ENCODE peak calls at places on chromosomes 11 and 22, in six cellular contexts. U is HCT116, W is K562, T is H1, E is HepG2, K is GM12878. B is an unnamed sample. For H3K36me3, the result is how much of the 10 kb centered on the place peaks cover.

GRCh38 chr11:6746086-6746618 is 25.6 kb downstream of the OR2AG2 start:
- DNase-seq in U (no peak), W (no peak), T (no peak), K (peak), E (no peak), B (no peak)

GRCh38 chr11:118612378-118612777 is 5.0 kb downstream of the PHLDB1 start:
- DNase-seq in E (no peak), T (no peak), U (no peak), K (no peak), W (no peak), B (no peak)

GRCh38 chr11:2368178-2368850 is 8.8 kb upstream of the CD81 start:
- DNase-seq in W (no peak), U (no peak), K (no peak), T (no peak), E (no peak), B (no peak)

GRCh38 chr11:103798456-103798855 is 238.0 kb upstream of the DDI1 start:
- DNase-seq in K (no peak), U (no peak), W (no peak), T (no peak), E (no peak), B (no peak)

GRCh38 chr22:47626428-47627390 is 864.3 kb downstream of the TBC1D22A start:
- DNase-seq in K (no peak), E (peak), T (no peak), W (no peak), U (peak), B (no peak)

GRCh38 chr11:97502201-97502600 is 1112.4 kb downstream of the JRKL start:
- DNase-seq in W (no peak), E (no peak), T (no peak), U (no peak), K (no peak), B (no peak)

GRCh38 chr11:6545917-6546605 is 49.0 kb downstream of the DNHD1 start:
- DNase-seq in W (no peak), T (no peak), U (no peak), E (no peak), K (no peak), B (no peak)

GRCh38 chr22:45879552-45879949 is 97.4 kb downstream of the WNT7B start:
- DNase-seq in E (no peak), K (no peak), W (no peak), U (no peak), T (peak), B (no peak)

GRCh38 chr11:69636512-69636866 is 4.5 kb upstream of the CCND1 start:
- DNase-seq in T (peak), U (peak), K (no peak), W (no peak), E (no peak), B (peak)
- H3K36me3 ChIP-seq in T (under half), U (under half), K (under half), W (under half), E (under half), B (under half)

DNA sequence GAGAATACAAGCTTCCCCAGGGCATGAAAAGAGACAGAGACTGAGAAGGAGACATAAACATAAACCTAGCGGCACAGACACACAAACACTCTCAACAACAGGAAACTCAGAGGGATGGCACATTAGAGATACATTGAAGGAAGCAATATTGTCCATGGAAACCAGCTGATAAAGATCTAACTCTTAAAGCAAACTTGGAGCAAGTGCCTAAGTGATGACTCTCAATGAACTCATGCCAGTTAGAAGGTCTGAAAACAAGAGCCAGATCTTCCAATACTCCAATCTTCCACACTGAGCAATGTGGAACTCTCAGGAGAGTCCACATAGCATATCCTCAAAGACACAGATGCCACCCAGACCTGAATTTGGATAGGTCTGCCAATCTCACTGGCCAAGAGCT is 168.8 kb upstream of the ISX start:
- DNase-seq in K (no peak), U (no peak), E (no peak), T (no peak), W (no peak), B (no peak)
- TF ChIP-seq YY1 in K (no peak), U (no peak), E (no peak), T (no peak), W (no peak), B (no peak)

GRCh38 chr11:26243426-26243825 is 88.5 kb upstream of the ANO3 start:
- DNase-seq in U (no peak), T (no peak), W (no peak), K (no peak), E (no peak), B (no peak)

GRCh38 chr11:26245046-26245445 is 86.9 kb upstream of the ANO3 start:
- DNase-seq in T (no peak), K (no peak), W (no peak), E (no peak), U (no peak), B (no peak)

GRCh38 chr11:26248661-26249060 is 83.3 kb upstream of the ANO3 start:
- DNase-seq in K (no peak), E (no peak), T (no peak), W (no peak), U (no peak), B (no peak)

GRCh38 chr11:26244207-26244606 is 87.7 kb upstream of the ANO3 start:
- DNase-seq in E (no peak), W (no peak), K (no peak), T (no peak), U (no peak), B (no peak)

GRCh38 chr11:26247340-26247739 is 84.6 kb upstream of the ANO3 start:
- DNase-seq in U (no peak), K (no peak), E (no peak), T (no peak), W (no peak), B (no peak)
- TF ChIP-seq ZNF274 in U (no peak), K (no peak), E (no peak), T (no peak), W (no peak), B (no peak)

DNA sequence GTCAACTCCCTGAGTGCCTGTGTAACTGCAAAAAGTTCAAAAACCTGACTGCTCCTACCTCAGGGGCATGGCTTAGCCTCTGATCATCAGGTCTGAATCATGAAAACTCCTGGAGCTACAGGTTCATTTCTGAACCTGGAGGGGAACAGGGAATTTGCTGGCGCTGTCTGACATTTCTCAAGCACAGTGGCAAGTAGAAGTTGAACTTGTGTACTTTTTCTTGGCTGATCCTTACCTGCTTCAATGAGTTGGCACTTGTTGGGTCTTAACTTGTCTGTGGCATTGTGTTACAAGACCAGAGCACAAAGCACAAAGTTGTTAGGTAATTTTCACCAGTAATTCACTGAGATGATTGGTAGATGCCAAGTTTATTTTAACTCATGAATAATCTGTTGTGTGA is 3.3 kb downstream of the TMEM109 start:
- DNase-seq in U (no peak), W (no peak), E (no peak), T (no peak), K (no peak), B (no peak)
- H3K36me3 ChIP-seq in U (under half), W (under half), E (under half), T (under half), K (under half), B (under half)

GRCh38 chr11:68825603-68826002 is 16.1 kb downstream of the CPT1A start:
- DNase-seq in K (no peak), U (peak), T (peak), W (no peak), E (peak), B (no peak)
- TF ChIP-seq YY1 in K (no peak), U (no peak), T (no peak), W (no peak), E (no peak), B (no peak)

GRCh38 chr11:61514050-61514917 is 5.7 kb downstream of the LRRC10B start:
- DNase-seq in U (no peak), E (no peak), W (no peak), K (no peak), T (no peak), B (no peak)

GRCh38 chr11:61518032-61518795 is 9.7 kb downstream of the LRRC10B start:
- DNase-seq in W (no peak), E (no peak), T (no peak), K (no peak), U (no peak), B (no peak)

GRCh38 chr11:61516191-61516590 is 7.6 kb downstream of the LRRC10B start:
- DNase-seq in U (no peak), T (peak), W (peak), K (no peak), E (no peak), B (no peak)

GRCh38 chr11:61515686-61516085 is 7.1 kb downstream of the LRRC10B start:
- DNase-seq in T (no peak), E (no peak), U (no peak), W (no peak), K (no peak), B (no peak)

GRCh38 chr11:61516675-61517516 is 8.3 kb downstream of the LRRC10B start:
- DNase-seq in T (peak), K (no peak), W (peak), U (no peak), E (peak), B (no peak)
- TF ChIP-seq ZNF274 in T (no peak), K (no peak), W (no peak), U (no peak), E (no peak), B (no peak)

GRCh38 chr11:62560566-62561103 is 13.1 kb downstream of the EEF1G start:
- DNase-seq in K (no peak), U (peak), W (peak), T (peak), E (peak), B (peak)
- H3K36me3 ChIP-seq in K (under half), U (under half), W (half or more), T (half or more), E (half or more), B (half or more)

GRCh38 chr11:130533113-130533803 is 84.8 kb downstream of the ADAMTS15 start:
- DNase-seq in T (no peak), K (no peak), E (no peak), U (no peak), W (no peak), B (no peak)
- TF ChIP-seq YY1 in T (no peak), K (no peak), E (no peak), U (no peak), W (no peak), B (no peak)

DNA sequence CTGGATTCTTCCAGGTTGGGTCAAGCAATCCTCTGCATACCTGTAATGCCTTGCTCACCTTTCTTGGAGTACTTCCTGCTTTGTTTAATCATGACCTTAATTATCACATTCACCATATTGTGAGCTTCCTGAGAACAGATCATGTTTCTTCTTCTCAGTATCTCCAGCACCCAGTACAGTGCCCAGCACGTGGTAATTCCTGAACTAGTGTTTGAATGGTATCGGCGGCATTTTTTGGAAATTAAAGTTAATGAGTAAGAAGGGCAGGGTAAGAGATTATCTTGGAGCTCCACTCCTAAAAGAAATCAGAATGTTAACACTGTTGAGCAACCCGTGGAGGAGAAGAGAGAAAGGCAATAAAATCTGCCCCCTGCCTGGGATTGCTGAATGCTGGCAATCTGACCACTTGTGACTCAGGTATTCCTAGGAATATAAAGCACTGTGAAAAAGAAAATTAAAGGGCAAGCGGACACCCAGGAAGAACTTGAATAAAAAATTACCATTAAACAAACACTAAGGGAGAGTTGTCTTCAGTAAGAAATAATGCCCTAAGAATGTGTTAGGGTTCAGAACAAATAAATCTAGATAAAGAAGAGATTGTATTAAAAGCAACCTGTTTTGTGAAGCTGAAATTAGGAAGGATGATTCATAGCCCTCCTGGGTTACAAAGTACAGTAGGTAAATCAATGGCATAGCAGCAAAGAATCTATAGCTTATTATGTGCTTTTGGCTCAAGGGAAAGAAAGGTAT is 92.9 kb downstream of the PDHX start:
- DNase-seq in T (no peak), W (no peak), U (peak), K (no peak), E (peak), B (no peak)
- TF ChIP-seq ZNF274 in T (no peak), W (no peak), U (no peak), K (no peak), E (no peak), B (no peak)

GRCh38 chr11:69647349-69647748 is 6.4 kb downstream of the CCND1 start:
- DNase-seq in K (no peak), W (no peak), T (no peak), U (no peak), E (no peak), B (no peak)
- H3K36me3 ChIP-seq in K (under half), W (under half), T (half or more), U (half or more), E (half or more), B (half or more)